ENCODE peak calls at places on chromosomes 16 and 17, in seven cellular contexts. V is naive thymus-derived CD4-positive, alpha-beta T cell; U is NCI-H460; M is fibroblast of mammary gland; K is MCF 10A; D is thoracic aorta; I is sigmoid colon. Q is an unnamed sample.

GRCh38 chr17:28345420-28346198 is 10.0 kb downstream of the TNFAIP1 start:
- DNase-seq in V (no peak), U (no peak), M (no peak), K (no peak), D (no peak), I (no peak), Q (peak)

GRCh38 chr16:68257251-68257905 is 6.9 kb upstream of the SLC7A6 start:
- DNase-seq in V (peak), U (no peak), M (no peak), K (no peak), D (no peak), I (no peak), Q (no peak)

GRCh38 chr17:10633738-10634379 is 23.2 kb downstream of the MYH3 start:
- DNase-seq in V (no peak), U (no peak), M (no peak), K (no peak), D (no peak), I (no peak), Q (no peak)

GRCh38 chr16:85390511-85391174 is 222.5 kb upstream of the GSE1 start:
- DNase-seq in V (no peak), U (peak), M (peak), K (peak), D (peak), I (peak), Q (peak)

GRCh38 chr16:78460428-78460827 is 361.0 kb downstream of the WWOX start:
- DNase-seq in V (no peak), U (no peak), M (no peak), K (peak), D (no peak), I (no peak), Q (no peak)

GRCh38 chr17:16872836-16873653 is 98.9 kb downstream of the TNFRSF13B start:
- DNase-seq in V (no peak), U (peak), M (peak), K (peak), D (no peak), I (no peak), Q (peak)

GRCh38 chr17:58081641-58082340 is 1.4 kb upstream of the DYNLL2 start:
- DNase-seq in V (no peak), U (no peak), M (no peak), K (no peak), D (no peak), I (no peak), Q (no peak)

GRCh38 chr17:2137342-2138098 is 82.6 kb downstream of the HIC1 start:
- DNase-seq in V (no peak), U (no peak), M (peak), K (peak), D (no peak), I (no peak), Q (peak)

GRCh38 chr17:66786101-66786500 is 48.8 kb upstream of the CACNG5 start:
- DNase-seq in V (no peak), U (no peak), M (no peak), K (no peak), D (no peak), I (no peak), Q (no peak)

GRCh38 chr16:66364117-66364958 is 2.2 kb upstream of the CDH5 start:
- DNase-seq in V (no peak), U (no peak), M (peak), K (no peak), D (no peak), I (peak), Q (peak)

GRCh38 chr17:63694229-63694973 is 5.5 kb downstream of the LIMD2 start:
- DNase-seq in V (peak), U (no peak), M (no peak), K (no peak), D (no peak), I (no peak), Q (no peak)

GRCh38 chr17:14201087-14201486 is 35.6 kb downstream of the CDRT15 start:
- DNase-seq in V (peak), U (no peak), M (peak), K (no peak), D (no peak), I (no peak), Q (no peak)

GRCh38 chr17:8163978-8164814 is 1.4 kb upstream of the VAMP2 start:
- DNase-seq in V (peak), U (no peak), M (peak), K (no peak), D (no peak), I (peak), Q (peak)

GRCh38 chr16:75053791-75054555 is 55.1 kb downstream of the ZNRF1 start:
- DNase-seq in V (no peak), U (peak), M (no peak), K (peak), D (no peak), I (peak), Q (no peak)

GRCh38 chr17:75654176-75654575 is 12.8 kb downstream of the RECQL5 start:
- DNase-seq in V (no peak), U (no peak), M (peak), K (peak), D (no peak), I (peak), Q (peak)

GRCh38 chr17:66677201-66677981 is 157.5 kb upstream of the CACNG5 start:
- DNase-seq in V (no peak), U (no peak), M (peak), K (peak), D (no peak), I (no peak), Q (peak)

GRCh38 chr16:3780570-3780969 is 63.2 kb upstream of the TRAP1 start:
- DNase-seq in V (peak), U (peak), M (peak), K (peak), D (no peak), I (no peak), Q (no peak)

GRCh38 chr17:31266042-31266441 is 31.0 kb downstream of the OMG start:
- DNase-seq in V (peak), U (no peak), M (no peak), K (peak), D (no peak), I (no peak), Q (no peak)

GRCh38 chr17:73906896-73907600 is 262.8 kb upstream of the SDK2 start:
- DNase-seq in V (no peak), U (no peak), M (no peak), K (no peak), D (no peak), I (no peak), Q (no peak)

GRCh38 chr16:85158702-85159225 is 46.5 kb upstream of the CIBAR2 start:
- DNase-seq in V (no peak), U (no peak), M (no peak), K (no peak), D (no peak), I (no peak), Q (no peak)

GRCh38 chr17:77640916-77641605 is 317.4 kb upstream of the TNRC6C start:
- DNase-seq in V (no peak), U (no peak), M (no peak), K (no peak), D (no peak), I (no peak), Q (no peak)

GRCh38 chr16:660459-661183 is 7.3 kb upstream of the RHOT2 start:
- DNase-seq in V (peak), U (peak), M (peak), K (peak), D (no peak), I (peak), Q (peak)

GRCh38 chr16:19589771-19590302 is 34.3 kb downstream of the VPS35L start:
- DNase-seq in V (no peak), U (peak), M (peak), K (peak), D (no peak), I (no peak), Q (peak)

GRCh38 chr17:10198509-10199249 is at the start of gene GAS7:
- DNase-seq in V (no peak), U (no peak), M (no peak), K (no peak), D (no peak), I (peak), Q (peak)

Q was measured in cardiac fibroblast.